ENCODE peak calls at places on chromosomes 13 and 19, in ten cellular contexts. L is GM23248, X is pancreas, O is heart right ventricle, G is cardiac muscle cell, C is caudate nucleus, R is neural progenitor cell, Z is upper lobe of right lung, Q is OCI-LY7, N is aorta. B is an unnamed sample.

GRCh38 chr19:50313812-50314536 is 15.2 kb downstream of the KCNC3 start:
- DNase-seq in X (no peak), L (no peak), G (no peak), O (no peak), Z (no peak), C (no peak), N (peak; percentile 51), R (peak; percentile 43), Q (no peak), B (no peak)

GRCh38 chr13:97429681-97430081 is 4.3 kb upstream of the RAP2A start:
- DNase-seq in Z (no peak), C (peak; percentile 7), L (peak; percentile 88), G (peak; percentile 36), N (no peak), X (no peak), O (no peak), Q (no peak), R (no peak), B (peak; percentile 57)

GRCh38 chr13:39506559-39507390 is 96.2 kb downstream of the LHFPL6 start:
- DNase-seq in Q (peak; percentile 51), G (no peak), L (no peak), X (no peak), R (no peak), Z (no peak), N (no peak), O (no peak), C (no peak), B (no peak)

GRCh38 chr19:16034180-16034579 is 42.1 kb upstream of the TPM4 start:
- DNase-seq in N (peak; percentile 63), R (no peak), G (no peak), L (no peak), C (no peak), O (no peak), Z (no peak), X (no peak), Q (no peak), B (no peak)

GRCh38 chr19:748274-748598 is 2.7 kb upstream of the MISP start:
- DNase-seq in R (no peak), C (no peak), N (no peak), O (no peak), X (no peak), Z (no peak), L (no peak), G (no peak), Q (no peak), B (no peak)

GRCh38 chr13:29758591-29759114 is 91.8 kb downstream of the UBL3 start:
- DNase-seq in Q (no peak), L (no peak), C (no peak), O (no peak), N (no peak), R (no peak), Z (peak; percentile 81), X (no peak), G (peak; percentile 40), B (no peak)

GRCh38 chr13:114064516-114065140 is 67.8 kb downstream of the RASA3 start:
- DNase-seq in C (peak; percentile 62), Q (no peak), O (no peak), R (peak; percentile 90), N (no peak), L (peak; percentile 66), X (no peak), Z (no peak), G (peak; percentile 60), B (peak; percentile 71)

GRCh38 chr13:72839831-72840426 is 58.0 kb downstream of the PIBF1 start:
- DNase-seq in C (no peak), Z (no peak), G (peak; percentile 59), R (peak; percentile 63), L (peak; percentile 70), X (peak; percentile 58), Q (peak; percentile 39), O (no peak), N (no peak), B (no peak)

GRCh38 chr19:46515879-46516350 is 20.2 kb upstream of the PNMA8B start:
- DNase-seq in X (no peak), O (no peak), R (peak; percentile 57), N (no peak), G (peak; percentile 60), C (no peak), Z (no peak), Q (peak; percentile 68), L (peak; percentile 74), B (no peak)

GRCh38 chr19:13154911-13155471 is 4.8 kb downstream of the IER2 start:
- DNase-seq in C (peak; percentile 62), N (peak; percentile 90), O (no peak), G (peak; percentile 79), R (peak; percentile 90), X (peak; percentile 97), Q (peak; percentile 87), Z (peak; percentile 94), L (peak; percentile 83), B (no peak)

GRCh38 chr19:51726049-51726448 is 2.3 kb upstream of the HAS1 start:
- DNase-seq in C (peak; percentile 35), N (peak; percentile 83), L (peak; percentile 87), Q (no peak), G (peak; percentile 94), X (no peak), Z (no peak), O (peak; percentile 29), R (no peak), B (peak; percentile 79)

GRCh38 chr13:40271511-40271910 is 394.9 kb downstream of the FOXO1 start:
- DNase-seq in O (peak; percentile 31), R (no peak), Z (no peak), G (no peak), N (no peak), Q (peak; percentile 27), C (no peak), X (no peak), L (no peak), B (peak; percentile 4)

GRCh38 chr19:29487432-29487831 is 38.4 kb upstream of the VSTM2B start:
- DNase-seq in L (no peak), Q (peak; percentile 3), G (no peak), X (peak; percentile 9), O (no peak), C (no peak), Z (peak; percentile 36), N (peak; percentile 20), R (no peak), B (no peak)

GRCh38 chr13:34035676-34036325 is 217.9 kb downstream of the RFC3 start:
- DNase-seq in N (no peak), Z (no peak), Q (no peak), C (no peak), X (no peak), O (no peak), G (no peak), R (no peak), L (peak; percentile 63), B (no peak)

GRCh38 chr19:7288977-7289376 is 5.2 kb downstream of the INSR start:
- DNase-seq in Q (no peak), R (no peak), N (no peak), O (no peak), G (no peak), L (no peak), X (no peak), C (no peak), Z (no peak), B (no peak)

GRCh38 chr13:81017525-81018152 is 676.7 kb upstream of the SPRY2 start:
- DNase-seq in C (no peak), L (peak; percentile 65), G (peak; percentile 70), Z (no peak), N (no peak), R (peak; percentile 70), Q (peak; percentile 46), X (no peak), O (no peak), B (no peak)

GRCh38 chr13:34752561-34752960 is 189.5 kb upstream of the NBEA start:
- DNase-seq in O (no peak), Z (no peak), G (no peak), L (no peak), X (no peak), Q (no peak), C (no peak), N (no peak), R (no peak), B (no peak)

GRCh38 chr13:20173121-20173746 is 12.4 kb upstream of the GJA3 start:
- DNase-seq in Z (no peak), X (no peak), Q (no peak), O (no peak), R (no peak), C (no peak), L (peak; percentile 37), G (no peak), N (no peak), B (no peak)

GRCh38 chr13:20175406-20175794 is 14.5 kb upstream of the GJA3 start:
- DNase-seq in Q (no peak), X (no peak), L (no peak), O (no peak), G (no peak), C (no peak), N (no peak), Z (no peak), R (no peak), B (no peak)

GRCh38 chr13:20175907-20176652 is 15.2 kb upstream of the GJA3 start:
- DNase-seq in X (no peak), O (no peak), L (no peak), C (no peak), G (no peak), N (no peak), R (no peak), Q (no peak), Z (no peak), B (no peak)

GRCh38 chr13:20177049-20177831 is 15.5 kb downstream of the GJB2 start:
- DNase-seq in L (no peak), O (no peak), G (no peak), C (no peak), Z (no peak), X (no peak), N (no peak), R (no peak), Q (no peak), B (no peak)

GRCh38 chr13:20174656-20175405 is 14.0 kb upstream of the GJA3 start:
- DNase-seq in X (peak; percentile 65), O (peak; percentile 44), N (peak; percentile 89), G (peak; percentile 94), Q (no peak), L (peak; percentile 100), C (peak; percentile 35), R (no peak), Z (peak; percentile 90), B (no peak)
- H3K27ac ChIP-seq in X (no peak overlapping the region), O (no peak overlapping the region), N (no peak overlapping the region), G (no peak overlapping the region), Q (no peak overlapping the region), L (peak overlapping the region; percentile 60), C (peak overlapping the region; percentile 53), R (no peak overlapping the region), Z (peak overlapping the region; percentile 60), B (no peak overlapping the region)

GRCh38 chr13:102311901-102312300 is 89.9 kb downstream of the FGF14 start:
- DNase-seq in L (no peak), G (no peak), R (no peak), C (no peak), Z (no peak), N (no peak), X (no peak), Q (peak; percentile 0), O (no peak), B (no peak)
- H3K27ac ChIP-seq in L (no peak overlapping the region), G (no peak overlapping the region), R (no peak overlapping the region), C (no peak overlapping the region), Z (no peak overlapping the region), N (no peak overlapping the region), X (no peak overlapping the region), Q (no peak overlapping the region), O (peak overlapping the region; percentile 45), B (no peak overlapping the region)

GRCh38 chr13:99984134-99984462 is 2.5 kb downstream of the ZIC2 start:
- DNase-seq in Q (no peak), L (no peak), Z (no peak), R (peak; percentile 45), G (no peak), O (no peak), N (no peak), C (no peak), X (no peak), B (no peak)
- H3K27ac ChIP-seq in Q (no peak overlapping the region), L (no peak overlapping the region), Z (no peak overlapping the region), R (peak overlapping the region; percentile 99), G (no peak overlapping the region), O (no peak overlapping the region), N (no peak overlapping the region), C (no peak overlapping the region), X (no peak overlapping the region), B (no peak overlapping the region)

GRCh38 chr13:102011539-102011938 is 390.3 kb downstream of the FGF14 start:
- DNase-seq in G (no peak), X (no peak), L (no peak), Q (no peak), C (no peak), O (no peak), R (no peak), Z (no peak), N (no peak), B (no peak)
- H3K27ac ChIP-seq in G (no peak overlapping the region), X (no peak overlapping the region), L (no peak overlapping the region), Q (no peak overlapping the region), C (no peak overlapping the region), O (peak overlapping the region; percentile 88), R (no peak overlapping the region), Z (peak overlapping the region; percentile 18), N (peak overlapping the region; percentile 87), B (no peak overlapping the region)

B was measured in substantia nigra.